ENCODE peak calls at places on chromosomes 2 and 18, in nine cellular contexts. J is HuH-7; L is activated CD4-positive, alpha-beta T cell treated with anti-CD3 and anti-CD28 coated beads, Interleukin-2, amount 10 ng/mL, durations not matched to agents 24 days and 14 days; D is NCI-H446; K is NCI-H748 treated with DMSO at 0.1 percent for 48 hours; M is HEK293T; E is HL-60; X is fibroblast of lung; S is ELR. Q is an unnamed sample.
A peak's percentile ranks its signal among the peaks of the same experiment; 100 is the strongest.

GRCh38 chr2:179129574-179130238 is 79.8 kb upstream of the CCDC141 start:
- DNase-seq in J (peak; percentile 10), L (peak; percentile 72), D (peak; percentile 2), K (peak; percentile 40), M (peak; percentile 8), E (no peak), X (peak; percentile 43), S (peak; percentile 38), Q (peak; percentile 51)

GRCh38 chr2:26712486-26713465 is 20.3 kb downstream of the KCNK3 start:
- DNase-seq in J (no peak), L (no peak), D (peak; percentile 75), K (no peak), M (no peak), E (no peak), X (no peak), S (no peak), Q (no peak)

GRCh38 chr2:175001546-175001945 is 3.6 kb downstream of the CHN1 start:
- DNase-seq in J (no peak), L (no peak), D (peak; percentile 25), K (no peak), M (no peak), E (no peak), X (no peak), S (no peak), Q (no peak)

GRCh38 chr2:166118180-166118579 is 9.6 kb downstream of the SCN1A start:
- DNase-seq in J (no peak), L (no peak), D (no peak), K (no peak), M (no peak), E (no peak), X (no peak), S (no peak), Q (no peak)

GRCh38 chr2:177265386-177265690 is 811 bp upstream of the NFE2L2 start:
- DNase-seq in J (no peak), L (peak; percentile 84), D (no peak), K (no peak), M (no peak), E (peak; percentile 72), X (peak; percentile 68), S (no peak), Q (no peak)

GRCh38 chr2:175478369-175478768 is 296.9 kb upstream of the ATP5MC3 start:
- DNase-seq in J (no peak), L (no peak), D (no peak), K (no peak), M (no peak), E (no peak), X (no peak), S (peak; percentile 30), Q (no peak)

GRCh38 chr2:51151490-51152140 is 119.7 kb upstream of the NRXN1 start:
- DNase-seq in J (no peak), L (no peak), D (no peak), K (no peak), M (no peak), E (no peak), X (no peak), S (no peak), Q (no peak)

GRCh38 chr2:10765914-10766313 is 44.5 kb downstream of the ATP6V1C2 start:
- DNase-seq in J (no peak), L (no peak), D (no peak), K (no peak), M (no peak), E (no peak), X (no peak), S (no peak), Q (no peak)

GRCh38 chr2:96876036-96876810 is 6.3 kb upstream of the SEMA4C start:
- DNase-seq in J (no peak), L (no peak), D (no peak), K (no peak), M (no peak), E (no peak), X (peak; percentile 45), S (peak; percentile 65), Q (no peak)

GRCh38 chr2:73939419-73939818 is 12.7 kb downstream of the DGUOK start:
- DNase-seq in J (no peak), L (peak; percentile 67), D (no peak), K (no peak), M (no peak), E (peak; percentile 43), X (peak; percentile 71), S (peak; percentile 42), Q (peak; percentile 8)

GRCh38 chr2:174449033-174449432 is 37.8 kb downstream of the GPR155 start:
- DNase-seq in J (no peak), L (no peak), D (no peak), K (no peak), M (no peak), E (no peak), X (no peak), S (no peak), Q (no peak)

GRCh38 chr2:66427219-66427768 is 7.6 kb upstream of the MEIS1 start:
- DNase-seq in J (no peak), L (no peak), D (no peak), K (peak; percentile 59), M (no peak), E (no peak), X (no peak), S (no peak), Q (no peak)

GRCh38 chr18:24052053-24052452 is 37.5 kb downstream of the TTC39C start:
- DNase-seq in J (no peak), L (peak; percentile 47), D (no peak), K (no peak), M (no peak), E (no peak), X (peak; percentile 67), S (no peak), Q (no peak)

GRCh38 chr2:7584017-7584416 is 666.8 kb downstream of the RNF144A start:
- DNase-seq in J (no peak), L (no peak), D (no peak), K (no peak), M (no peak), E (no peak), X (no peak), S (no peak), Q (no peak)

GRCh38 chr2:112674229-112674628 is 28.5 kb downstream of the SLC20A1 start:
- DNase-seq in J (no peak), L (no peak), D (no peak), K (no peak), M (no peak), E (peak; percentile 99), X (peak; percentile 39), S (no peak), Q (peak; percentile 85)

GRCh38 chr18:9015689-9016088 is 86.8 kb upstream of the NDUFV2 start:
- DNase-seq in J (no peak), L (no peak), D (no peak), K (no peak), M (no peak), E (no peak), X (no peak), S (no peak), Q (no peak)

GRCh38 chr2:101396352-101396717 is 9.0 kb upstream of the CREG2 start:
- DNase-seq in J (no peak), L (no peak), D (no peak), K (no peak), M (no peak), E (no peak), X (peak; percentile 93), S (peak; percentile 96), Q (peak; percentile 89)

GRCh38 chr18:5145168-5145857 is 51.7 kb downstream of the AKAIN1 start:
- DNase-seq in J (no peak), L (no peak), D (no peak), K (no peak), M (no peak), E (no peak), X (no peak), S (no peak), Q (no peak)

GRCh38 chr2:69964353-69964831 is 3.0 kb upstream of the ASPRV1 start:
- DNase-seq in J (no peak), L (no peak), D (no peak), K (no peak), M (no peak), E (no peak), X (no peak), S (no peak), Q (no peak)